ENCODE peak calls at places on chromosomes 1 and 21, in six cellular contexts. Z is kidney; Q is Caco-2; F is IMR-90; H is CD8-positive, alpha-beta T cell; G is kidney epithelial cell. X is an unnamed sample.

GRCh38 chr21:28826569-28826968 is 166.1 kb downstream of the LTN1 start:
- DNase-seq in Z (no peak), G (no peak), H (no peak), F (no peak), Q (no peak), X (no peak)

GRCh38 chr1:232704694-232705680 is 75.1 kb upstream of the SIPA1L2 start:
- DNase-seq in Q (peak), G (peak), F (peak), H (no peak), Z (no peak), X (peak)

GRCh38 chr1:56774067-56774609 is 45.1 kb downstream of the FYB2 start:
- DNase-seq in Q (no peak), G (no peak), H (no peak), F (no peak), Z (no peak), X (no peak)

GRCh38 chr1:66244429-66244828 is 289.5 kb upstream of the SGIP1 start:
- DNase-seq in G (no peak), H (no peak), F (no peak), Z (no peak), Q (no peak), X (no peak)

GRCh38 chr1:114353233-114353632 is 157.8 kb downstream of the TRIM33 start:
- DNase-seq in H (no peak), F (peak), Q (no peak), Z (peak), G (peak), X (no peak)

GRCh38 chr1:152459596-152460528 is 45.8 kb upstream of the CRNN start:
- DNase-seq in H (peak), Z (no peak), Q (peak), F (peak), G (no peak), X (peak)

GRCh38 chr1:58968360-58968952 is 184.6 kb upstream of the JUN start:
- DNase-seq in F (peak), Z (peak), H (no peak), G (peak), Q (no peak), X (peak)

GRCh38 chr1:64909021-64909420 is 57.3 kb downstream of the JAK1 start:
- DNase-seq in H (no peak), F (no peak), Q (no peak), G (no peak), Z (no peak), X (no peak)

GRCh38 chr21:35579520-35580293 is 480.6 kb downstream of the SETD4 start:
- DNase-seq in H (no peak), Z (no peak), F (peak), Q (no peak), G (no peak), X (no peak)

GRCh38 chr1:162213281-162213909 is 143.9 kb downstream of the NOS1AP start:
- DNase-seq in G (no peak), Z (peak), H (no peak), F (peak), Q (no peak), X (peak)

GRCh38 chr1:234326493-234327366 is 46.5 kb upstream of the COA6 start:
- DNase-seq in H (peak), G (no peak), F (peak), Z (no peak), Q (peak), X (no peak)

GRCh38 chr1:198449727-198450433 is 90.6 kb downstream of the ATP6V1G3 start:
- DNase-seq in Z (no peak), G (no peak), H (no peak), Q (no peak), F (peak), X (no peak)
- TF ChIP-seq CTCF in Z (no peak), G (no peak), H (no peak), Q (no peak), F (no peak), X (no peak)

DNA sequence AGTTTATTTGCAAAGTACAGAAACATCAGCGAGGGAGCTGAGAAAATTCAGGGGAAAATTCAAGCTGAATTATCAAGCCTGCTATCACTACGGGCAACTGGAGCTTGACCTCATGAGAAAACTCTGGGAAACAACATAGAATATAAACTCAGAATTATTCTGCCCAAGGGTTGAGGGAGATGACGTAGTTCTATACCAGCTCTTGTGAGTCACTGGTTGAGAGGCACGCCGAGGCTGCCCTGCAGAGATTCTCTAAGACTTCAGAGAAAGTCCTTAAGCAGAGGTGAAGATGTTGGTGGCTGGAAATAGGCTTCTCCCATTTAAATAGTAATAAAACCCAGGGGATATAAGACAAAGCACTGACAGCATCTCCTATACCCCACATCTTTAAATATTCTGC is 12.3 kb downstream of the SYDE2 start:
- DNase-seq in F (no peak), Q (no peak), G (no peak), H (no peak), Z (no peak), X (no peak)
- H3K4me3 ChIP-seq in F (no peak), Q (no peak), G (no peak), H (no peak), Z (no peak), X (no peak)

GRCh38 chr1:165290143-165290542 is 66.4 kb downstream of the LMX1A start:
- DNase-seq in F (no peak), Z (no peak), Q (no peak), G (no peak), H (no peak), X (no peak)
- TF ChIP-seq CTCF in F (no peak), Z (no peak), Q (no peak), G (no peak), H (no peak), X (peak)

GRCh38 chr1:157272899-157273774 is 134.9 kb upstream of the ETV3 start:
- DNase-seq in F (no peak), H (no peak), Z (no peak), G (no peak), Q (no peak), X (no peak)
- H3K4me3 ChIP-seq in F (no peak), H (no peak), Z (no peak), G (no peak), Q (no peak), X (no peak)

DNA sequence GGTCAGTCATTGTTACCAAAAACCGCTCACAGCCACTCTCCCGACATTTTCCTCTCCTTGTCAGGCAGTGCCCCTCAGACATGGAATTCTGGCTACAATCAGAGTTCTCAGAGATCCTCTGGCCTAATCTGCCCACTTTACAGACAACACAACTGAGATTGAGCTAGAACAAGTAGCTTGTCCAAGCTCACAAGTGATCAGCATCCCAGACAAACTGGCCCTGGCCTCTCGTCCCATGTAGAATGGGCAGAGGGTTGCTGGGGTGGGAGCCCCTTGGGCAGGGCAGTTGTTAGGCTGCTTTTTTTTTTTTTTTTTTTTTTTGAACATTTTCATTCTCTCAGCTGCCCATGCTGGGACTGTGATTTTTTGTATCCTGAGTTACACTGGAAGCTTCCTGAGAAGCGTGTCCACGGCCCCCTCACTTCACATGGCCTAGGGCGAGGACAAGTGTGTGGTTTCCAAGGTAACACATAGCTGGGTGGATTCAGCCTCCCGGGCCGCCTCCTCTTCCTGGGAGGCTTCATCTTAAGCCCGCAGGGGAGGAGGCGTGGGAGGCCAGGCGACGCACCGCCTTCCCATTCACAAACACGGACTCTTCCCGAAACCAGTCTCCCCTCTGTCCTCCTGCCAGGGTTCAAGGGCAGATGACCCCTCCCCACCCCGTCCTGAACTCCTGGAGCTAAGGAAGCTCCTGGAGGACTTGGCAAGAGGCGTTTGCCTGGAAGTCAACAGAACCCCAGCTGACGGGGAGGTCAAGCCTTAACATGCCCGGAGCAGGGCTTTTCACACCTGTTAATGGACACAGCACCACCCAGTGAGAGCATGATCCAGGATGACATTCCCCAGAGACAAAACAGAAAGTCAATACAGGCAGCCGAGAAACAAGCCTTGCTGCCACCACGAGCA is 56.9 kb downstream of the KCNN3 start:
- DNase-seq in H (no peak), Q (no peak), G (no peak), Z (peak), F (peak), X (no peak)
- TF ChIP-seq CTCF in H (no peak), Q (no peak), G (no peak), Z (no peak), F (no peak), X (no peak)

DNA sequence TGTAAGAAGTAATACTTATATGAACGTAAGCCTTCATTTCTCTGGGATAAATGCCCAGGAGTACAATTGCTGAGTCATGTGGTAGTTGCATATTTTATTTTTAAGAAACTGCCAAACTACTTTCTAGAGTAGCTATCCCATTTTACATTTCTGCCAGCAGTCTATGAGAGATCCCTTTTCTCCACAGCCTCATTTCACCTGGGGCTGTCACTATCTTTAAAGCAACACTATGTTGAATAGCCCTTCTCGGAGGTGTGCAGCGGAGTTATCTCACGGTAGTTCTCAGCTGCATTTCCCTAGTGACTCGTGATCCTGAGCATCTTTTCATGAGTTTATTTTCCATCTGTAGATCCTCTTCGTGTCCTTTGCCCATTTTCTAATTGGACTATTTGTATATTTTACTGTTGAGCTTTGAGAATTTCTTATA is 93.4 kb downstream of the ADARB1 start:
- DNase-seq in H (no peak), Q (no peak), Z (no peak), F (peak), G (no peak), X (no peak)
- H3K4me3 ChIP-seq in H (no peak), Q (no peak), Z (no peak), F (no peak), G (no peak), X (no peak)

GRCh38 chr1:230068952-230069684 is 2.1 kb downstream of the GALNT2 start:
- DNase-seq in H (no peak), G (no peak), F (no peak), Z (no peak), Q (no peak), X (no peak)
- TF ChIP-seq CTCF in H (no peak), G (no peak), F (no peak), Z (no peak), Q (no peak), X (no peak)

GRCh38 chr1:40310983-40311642 is 6.0 kb downstream of the COL9A2 start:
- DNase-seq in H (no peak), Q (no peak), F (no peak), Z (no peak), G (no peak), X (no peak)
- H3K4me3 ChIP-seq in H (no peak), Q (no peak), F (no peak), Z (no peak), G (no peak), X (no peak)